ENCODE peak calls at places on chromosomes 7 and 10, in four cellular contexts. One of them, this sample, is unnamed.

GRCh38 chr10:77297370-77297692 is 340.3 kb downstream of the KCNMA1 start:
- DNase-seq in aorta: no peak
- DNase-seq in RWPE2: no peak
- DNase-seq in CD8-positive, alpha-beta T cell: no peak
- DNase-seq in this sample: no peak

GRCh38 chr10:59561397-59562121 is 148.1 kb downstream of the SLC16A9 start:
- DNase-seq in aorta: no peak
- DNase-seq in RWPE2: no peak
- DNase-seq in CD8-positive, alpha-beta T cell: no peak
- DNase-seq in this sample: no peak

GRCh38 chr7:114370177-114370576 is 44.4 kb upstream of the FOXP2 start:
- DNase-seq in aorta: no peak
- DNase-seq in RWPE2: no peak
- DNase-seq in CD8-positive, alpha-beta T cell: no peak
- DNase-seq in this sample: no peak

GRCh38 chr7:73369622-73370021 is 41.7 kb downstream of the FKBP6 start:
- DNase-seq in aorta: no peak
- DNase-seq in RWPE2: no peak
- DNase-seq in CD8-positive, alpha-beta T cell: no peak
- DNase-seq in this sample: no peak

GRCh38 chr7:98224701-98225181 is 13.5 kb downstream of the BHLHA15 start:
- DNase-seq in aorta: peak; percentile 66
- DNase-seq in RWPE2: peak; percentile 54
- DNase-seq in CD8-positive, alpha-beta T cell: no peak
- DNase-seq in this sample: peak; percentile 41

GRCh38 chr7:47389923-47390630 is 191.8 kb downstream of the TNS3 start:
- DNase-seq in aorta: peak; percentile 6
- DNase-seq in RWPE2: no peak
- DNase-seq in CD8-positive, alpha-beta T cell: no peak
- DNase-seq in this sample: no peak

GRCh38 chr10:63391812-63392211 is 74.0 kb downstream of the JMJD1C start:
- DNase-seq in aorta: no peak
- DNase-seq in RWPE2: no peak
- DNase-seq in CD8-positive, alpha-beta T cell: no peak
- DNase-seq in this sample: no peak

GRCh38 chr7:41711283-41712064 is 8.6 kb upstream of the INHBA start:
- DNase-seq in aorta: no peak
- DNase-seq in RWPE2: no peak
- DNase-seq in CD8-positive, alpha-beta T cell: no peak
- DNase-seq in this sample: no peak

GRCh38 chr7:127250312-127251047 is 2.3 kb downstream of the GRM8 start:
- DNase-seq in aorta: no peak
- DNase-seq in RWPE2: no peak
- DNase-seq in CD8-positive, alpha-beta T cell: no peak
- DNase-seq in this sample: no peak

GRCh38 chr7:97174308-97174707 is 56.8 kb downstream of the SDHAF3 start:
- DNase-seq in aorta: no peak
- DNase-seq in RWPE2: no peak
- DNase-seq in CD8-positive, alpha-beta T cell: no peak
- DNase-seq in this sample: no peak

GRCh38 chr10:43774234-43774769 is 125.6 kb upstream of the ZNF32 start:
- DNase-seq in aorta: no peak
- DNase-seq in RWPE2: no peak
- DNase-seq in CD8-positive, alpha-beta T cell: no peak
- DNase-seq in this sample: no peak

GRCh38 chr10:71717756-71718065 is 1.9 kb downstream of the C10orf105 start:
- DNase-seq in aorta: no peak
- DNase-seq in RWPE2: no peak
- DNase-seq in CD8-positive, alpha-beta T cell: no peak
- DNase-seq in this sample: no peak

GRCh38 chr10:26556756-26557640 is 118.9 kb downstream of the APBB1IP start:
- DNase-seq in aorta: no peak
- DNase-seq in RWPE2: no peak
- DNase-seq in CD8-positive, alpha-beta T cell: peak; percentile 38
- DNase-seq in this sample: no peak

GRCh38 chr10:126186746-126187145 is 201.5 kb downstream of the ADAM12 start:
- DNase-seq in aorta: no peak
- DNase-seq in RWPE2: no peak
- DNase-seq in CD8-positive, alpha-beta T cell: no peak
- DNase-seq in this sample: no peak

GRCh38 chr7:38153515-38153914 is 24.5 kb upstream of the STARD3NL start:
- DNase-seq in aorta: no peak
- DNase-seq in RWPE2: no peak
- DNase-seq in CD8-positive, alpha-beta T cell: no peak
- DNase-seq in this sample: no peak

GRCh38 chr10:12981570-12981969 is 19.9 kb downstream of the CCDC3 start:
- DNase-seq in aorta: no peak
- DNase-seq in RWPE2: no peak
- DNase-seq in CD8-positive, alpha-beta T cell: no peak
- DNase-seq in this sample: no peak

GRCh38 chr7:949021-949934 is 5.2 kb downstream of the ADAP1 start:
- DNase-seq in aorta: peak; percentile 58
- DNase-seq in RWPE2: peak; percentile 59
- DNase-seq in CD8-positive, alpha-beta T cell: no peak
- DNase-seq in this sample: no peak

GRCh38 chr7:137635132-137635531 is 211.6 kb downstream of the DGKI start:
- DNase-seq in aorta: no peak
- DNase-seq in RWPE2: no peak
- DNase-seq in CD8-positive, alpha-beta T cell: no peak
- DNase-seq in this sample: no peak

GRCh38 chr10:100129424-100129823 is 47.8 kb upstream of the CPN1 start:
- DNase-seq in aorta: no peak
- DNase-seq in RWPE2: no peak
- DNase-seq in CD8-positive, alpha-beta T cell: no peak
- DNase-seq in this sample: no peak

GRCh38 chr10:34736976-34737771 is 77.9 kb downstream of the PARD3 start:
- DNase-seq in aorta: no peak
- DNase-seq in RWPE2: no peak
- DNase-seq in CD8-positive, alpha-beta T cell: no peak
- DNase-seq in this sample: no peak

GRCh38 chr7:159065852-159066480 is 78.7 kb downstream of the VIPR2 start:
- DNase-seq in aorta: no peak
- DNase-seq in RWPE2: peak; percentile 24
- DNase-seq in CD8-positive, alpha-beta T cell: no peak
- DNase-seq in this sample: no peak

GRCh38 chr10:50992356-50992866 is 81.9 kb upstream of the PRKG1 start:
- DNase-seq in aorta: no peak
- DNase-seq in RWPE2: no peak
- DNase-seq in CD8-positive, alpha-beta T cell: no peak
- DNase-seq in this sample: peak; percentile 49

DNA sequence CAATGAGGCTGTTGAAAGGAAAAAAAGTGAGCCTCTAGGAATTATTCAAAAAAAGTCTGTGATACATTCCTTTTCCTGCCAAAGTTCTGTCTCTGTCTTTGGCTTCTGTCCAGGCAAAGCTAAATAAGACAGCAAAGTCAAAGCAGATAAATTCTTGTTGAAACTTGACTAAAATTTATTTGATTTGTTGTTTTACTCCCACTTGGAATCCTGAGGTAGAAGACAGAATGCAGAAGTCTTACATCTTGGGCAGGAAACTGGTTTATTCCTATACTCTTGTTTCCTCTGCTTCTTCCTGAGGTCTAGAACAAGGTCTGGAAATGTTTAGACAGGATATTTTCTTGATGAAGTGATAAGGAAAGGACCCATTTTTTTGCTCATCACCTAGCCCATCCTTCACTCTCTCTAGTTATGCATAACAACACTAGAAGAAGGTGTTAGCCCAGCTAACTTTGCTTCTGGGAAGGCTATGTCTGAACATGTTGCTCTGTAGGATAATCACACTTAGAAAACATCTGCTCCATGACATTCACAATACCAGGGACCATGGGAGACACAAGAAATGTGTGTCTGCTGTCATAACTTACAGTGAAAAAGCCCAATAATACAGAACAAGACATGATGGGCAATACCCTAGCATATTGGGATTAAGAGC is 14.1 kb upstream of the ZNF282 start:
- DNase-seq in aorta: no peak
- DNase-seq in RWPE2: no peak
- DNase-seq in CD8-positive, alpha-beta T cell: no peak
- DNase-seq in this sample: no peak
- H3K4me1 ChIP-seq in aorta: no peaks in the 10 kb centered on the region
- H3K4me1 ChIP-seq in RWPE2: peaks cover 18% of the 10 kb centered on the region
- H3K4me1 ChIP-seq in CD8-positive, alpha-beta T cell: no peaks in the 10 kb centered on the region
- H3K4me1 ChIP-seq in this sample: no peaks in the 10 kb centered on the region

GRCh38 chr10:118732253-118733194 is 22.2 kb downstream of the CACUL1 start:
- DNase-seq in aorta: no peak
- DNase-seq in RWPE2: no peak
- DNase-seq in CD8-positive, alpha-beta T cell: no peak
- DNase-seq in this sample: no peak
- H3K4me1 ChIP-seq in aorta: no peaks in the 10 kb centered on the region
- H3K4me1 ChIP-seq in RWPE2: peaks cover 17% of the 10 kb centered on the region
- H3K4me1 ChIP-seq in CD8-positive, alpha-beta T cell: peaks cover 71% of the 10 kb centered on the region
- H3K4me1 ChIP-seq in this sample: peaks cover 11% of the 10 kb centered on the region

DNA sequence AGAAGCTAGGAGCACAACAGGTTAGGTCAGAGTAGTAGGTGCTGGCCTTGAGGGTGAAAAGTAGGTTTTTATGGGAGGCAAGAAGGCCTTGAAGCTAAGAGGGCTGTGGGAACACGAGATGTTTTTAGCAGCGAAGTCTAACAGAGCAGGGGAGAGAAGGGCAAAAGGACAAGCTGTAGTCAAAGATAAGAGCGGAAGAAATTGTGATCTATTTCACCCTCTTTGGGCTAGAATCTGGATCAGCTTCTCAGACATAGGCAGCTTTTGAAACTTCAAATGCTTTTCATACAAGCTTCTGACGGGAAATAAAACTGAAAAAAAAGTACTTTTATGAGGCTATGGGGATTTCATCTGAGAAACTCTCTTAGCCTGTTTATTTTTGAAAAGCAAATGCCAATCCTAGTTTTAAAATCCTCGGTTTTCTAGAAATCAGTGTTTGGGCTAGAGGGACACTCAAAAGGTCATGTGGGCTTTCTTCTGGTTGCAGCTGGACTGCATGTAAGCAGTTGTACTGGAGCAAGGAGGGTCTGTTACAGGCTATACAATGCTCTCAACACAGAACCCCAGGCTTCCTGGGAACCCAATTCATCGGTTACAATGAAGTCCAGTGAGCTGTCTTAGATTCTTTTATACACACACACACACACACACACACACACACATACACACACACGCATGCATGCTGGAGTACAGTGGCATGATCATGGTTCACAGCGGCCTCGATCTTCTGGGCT is 83.5 kb downstream of the RNF216 start:
- DNase-seq in aorta: no peak
- DNase-seq in RWPE2: no peak
- DNase-seq in CD8-positive, alpha-beta T cell: no peak
- DNase-seq in this sample: no peak
- H3K4me1 ChIP-seq in aorta: no peaks in the 10 kb centered on the region
- H3K4me1 ChIP-seq in RWPE2: peaks cover 18% of the 10 kb centered on the region
- H3K4me1 ChIP-seq in CD8-positive, alpha-beta T cell: peaks cover 92% of the 10 kb centered on the region
- H3K4me1 ChIP-seq in this sample: peaks cover 26% of the 10 kb centered on the region

DNA sequence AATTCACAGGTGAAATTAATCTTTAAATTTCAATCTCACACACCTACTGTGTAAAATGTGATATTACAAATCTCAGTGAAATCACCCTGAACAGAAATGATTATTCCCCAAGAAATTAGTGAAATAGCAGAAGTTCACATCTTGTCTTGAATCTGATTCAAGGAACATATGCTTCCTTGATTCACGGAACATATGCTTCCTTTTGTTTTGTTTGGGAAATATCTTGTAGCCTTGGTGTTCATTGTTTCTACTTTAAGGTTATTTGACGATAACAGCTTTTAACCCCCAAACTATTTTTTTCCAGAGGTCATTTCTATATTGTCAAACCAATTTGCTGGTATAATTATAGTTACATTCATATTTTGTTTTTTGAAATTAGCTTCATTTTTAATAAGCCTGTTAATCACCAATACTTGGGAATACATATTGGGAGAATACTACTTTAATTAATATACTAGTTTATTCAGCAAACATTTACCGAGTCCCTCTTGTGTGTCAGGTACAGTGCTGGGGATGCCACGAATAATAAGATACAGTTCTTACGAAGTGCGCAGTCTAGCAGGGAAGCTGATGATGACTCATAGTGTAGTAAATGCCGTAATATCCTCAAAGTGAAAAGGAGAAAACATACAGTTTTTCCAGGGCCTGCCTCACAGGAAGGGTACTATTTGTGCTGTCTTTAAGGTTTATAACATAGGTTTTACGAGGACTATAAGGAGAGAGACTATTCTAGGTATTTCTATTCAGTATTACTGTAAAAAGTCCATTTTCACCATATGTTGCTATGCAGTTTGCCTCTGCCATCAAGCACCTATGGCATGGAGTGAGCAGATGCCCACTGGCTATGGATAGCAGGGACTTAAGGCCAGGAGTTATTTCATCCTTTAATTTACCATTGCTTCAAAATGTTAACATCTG is 32.5 kb downstream of the PRKAR2B start:
- DNase-seq in aorta: no peak
- DNase-seq in RWPE2: no peak
- DNase-seq in CD8-positive, alpha-beta T cell: no peak
- DNase-seq in this sample: no peak
- H3K4me1 ChIP-seq in aorta: no peaks in the 10 kb centered on the region
- H3K4me1 ChIP-seq in RWPE2: no peaks in the 10 kb centered on the region
- H3K4me1 ChIP-seq in CD8-positive, alpha-beta T cell: no peaks in the 10 kb centered on the region
- H3K4me1 ChIP-seq in this sample: no peaks in the 10 kb centered on the region

DNA sequence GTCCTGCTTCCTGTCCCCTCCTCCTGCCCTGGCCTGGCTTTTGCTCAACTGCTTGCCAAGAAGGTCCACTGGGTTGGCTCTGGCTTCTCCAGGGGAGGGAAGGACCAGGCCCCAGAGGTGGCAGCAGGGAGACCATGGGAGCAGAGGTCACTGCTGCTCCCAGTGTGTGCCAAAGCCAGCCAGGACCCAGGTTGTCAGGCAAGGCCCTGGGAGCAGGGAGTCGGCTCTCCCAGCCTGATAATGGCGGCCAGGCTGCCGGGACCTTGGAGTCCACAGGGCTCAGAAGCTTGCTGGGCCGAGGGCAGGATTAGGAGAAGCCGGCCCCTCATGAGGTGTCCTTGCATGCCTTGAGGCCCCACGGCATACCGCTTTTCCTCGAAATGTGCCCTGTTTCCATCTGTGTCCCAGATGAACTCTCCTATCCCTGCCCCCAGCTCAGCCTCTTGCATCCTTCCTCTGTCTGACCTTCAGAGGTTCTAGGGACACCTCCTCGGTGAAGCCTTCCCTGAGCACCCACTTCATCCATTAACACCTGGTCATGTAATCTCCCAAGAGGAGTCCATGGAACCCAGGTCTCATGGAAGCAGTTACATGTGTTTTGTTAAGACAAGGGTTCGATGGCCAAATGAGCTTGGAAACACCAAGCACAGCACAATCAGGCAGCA is 124.0 kb downstream of the NEURL1 start:
- DNase-seq in aorta: no peak
- DNase-seq in RWPE2: no peak
- DNase-seq in CD8-positive, alpha-beta T cell: no peak
- DNase-seq in this sample: peak; percentile 57
- H3K4me1 ChIP-seq in aorta: peaks cover 4% of the 10 kb centered on the region
- H3K4me1 ChIP-seq in RWPE2: no peaks in the 10 kb centered on the region
- H3K4me1 ChIP-seq in CD8-positive, alpha-beta T cell: no peaks in the 10 kb centered on the region
- H3K4me1 ChIP-seq in this sample: peaks cover 35% of the 10 kb centered on the region